ENCODE peak calls at places on chromosome X, in four cellular contexts. V, T, Q and G are unnamed samples.

GRCh38 chrX:386768-387575 is at the start of gene PPP2R3B:
- DNase-seq in V (peak), Q (peak), T (peak), G (peak)

GRCh38 chrX:112211459-112211858 is 128.9 kb upstream of the TRPC5 start:
- DNase-seq in Q (no peak), T (no peak), V (no peak), G (no peak)

GRCh38 chrX:51876441-51876840 is 17.0 kb upstream of the MAGED1 start:
- DNase-seq in T (no peak), V (no peak), Q (no peak), G (no peak)

GRCh38 chrX:41409006-41409405 is 38.1 kb upstream of the NYX start:
- DNase-seq in Q (no peak), V (no peak), T (no peak), G (no peak)

GRCh38 chrX:72245461-72246089 is 6.7 kb upstream of the ERCC6L start:
- DNase-seq in T (no peak), Q (peak), V (peak), G (peak)

GRCh38 chrX:17606211-17606610 is 131.1 kb upstream of the SCML1 start:
- DNase-seq in T (peak), Q (no peak), V (no peak), G (no peak)

GRCh38 chrX:120316587-120317283 is 5.5 kb upstream of the TMEM255A start:
- DNase-seq in Q (no peak), T (no peak), V (no peak), G (no peak)

GRCh38 chrX:101229155-101229554 is 9.6 kb downstream of the DRP2 start:
- DNase-seq in V (no peak), Q (no peak), T (no peak), G (no peak)

GRCh38 chrX:9677098-9677739 is 88.4 kb downstream of the GPR143 start:
- DNase-seq in Q (peak), V (no peak), T (peak), G (peak)

GRCh38 chrX:65932173-65933084 is 107.5 kb downstream of the VSIG4 start:
- DNase-seq in T (no peak), Q (peak), V (no peak), G (no peak)

GRCh38 chrX:10174051-10174450 is 17.3 kb downstream of the CLCN4 start:
- DNase-seq in T (no peak), V (no peak), Q (no peak), G (no peak)

GRCh38 chrX:24341795-24342194 is 18.6 kb upstream of the SUPT20HL1 start:
- DNase-seq in Q (no peak), V (no peak), T (no peak), G (no peak)

GRCh38 chrX:136380010-136380769 is 79.4 kb downstream of the ADGRG4 start:
- DNase-seq in Q (no peak), V (no peak), T (no peak), G (no peak)

GRCh38 chrX:34656842-34657780 is at the start of gene TMEM47:
- DNase-seq in V (peak), T (peak), Q (peak), G (peak)
- H3K4me3 ChIP-seq in V (peak), T (peak), Q (peak), G (peak)

GRCh38 chrX:78747471-78747870 is at the start of gene LPAR4:
- DNase-seq in T (no peak), Q (no peak), V (no peak), G (no peak)
- H3K4me3 ChIP-seq in T (peak), Q (no peak), V (peak), G (no peak)

GRCh38 chrX:40172169-40172979 is 74.6 kb upstream of the BCOR start:
- DNase-seq in Q (peak), T (peak), V (peak), G (peak)
- H3K4me3 ChIP-seq in Q (peak), T (peak), V (peak), G (peak)

GRCh38 chrX:121649414-121649813 is 602.0 kb downstream of the GLUD2 start:
- DNase-seq in T (no peak), Q (no peak), V (no peak), G (no peak)
- H3K4me3 ChIP-seq in T (no peak), Q (no peak), V (no peak), G (no peak)